ENCODE peak calls at places on chromosomes 12 and 14, in six cellular contexts. One of them, this sample, is unnamed.

GRCh38 chr12:117686911-117687377 is 281.8 kb downstream of the KSR2 start:
- ATAC-seq in HepG2: no peak
- ATAC-seq in upper lobe of left lung: peak; percentile 67
- ATAC-seq in K562: no peak
- ATAC-seq in HCT116: peak; percentile 95
- ATAC-seq in GM12878: no peak
- ATAC-seq in this sample: peak; percentile 49

GRCh38 chr12:46660276-46660675 is 165.5 kb downstream of the SLC38A4 start:
- ATAC-seq in HepG2: no peak
- ATAC-seq in upper lobe of left lung: no peak
- ATAC-seq in K562: no peak
- ATAC-seq in HCT116: no peak
- ATAC-seq in GM12878: no peak
- ATAC-seq in this sample: no peak

GRCh38 chr12:110538869-110539622 is 36.9 kb downstream of the RAD9B start:
- ATAC-seq in HepG2: no peak
- ATAC-seq in upper lobe of left lung: no peak
- ATAC-seq in K562: no peak
- ATAC-seq in HCT116: no peak
- ATAC-seq in GM12878: no peak
- ATAC-seq in this sample: no peak

GRCh38 chr14:63178912-63179311 is 25.3 kb upstream of the RHOJ start:
- ATAC-seq in HepG2: no peak
- ATAC-seq in upper lobe of left lung: peak; percentile 78
- ATAC-seq in K562: no peak
- ATAC-seq in HCT116: no peak
- ATAC-seq in GM12878: no peak
- ATAC-seq in this sample: peak; percentile 35

GRCh38 chr12:109871678-109872314 is 8.5 kb downstream of the GLTP start:
- ATAC-seq in HepG2: peak; percentile 80
- ATAC-seq in upper lobe of left lung: no peak
- ATAC-seq in K562: peak; percentile 49
- ATAC-seq in HCT116: no peak
- ATAC-seq in GM12878: no peak
- ATAC-seq in this sample: no peak

GRCh38 chr12:57149309-57149900 is 2.0 kb upstream of the LRP1-AS start:
- ATAC-seq in HepG2: peak; percentile 40
- ATAC-seq in upper lobe of left lung: peak; percentile 90
- ATAC-seq in K562: no peak
- ATAC-seq in HCT116: no peak
- ATAC-seq in GM12878: no peak
- ATAC-seq in this sample: peak; percentile 90

GRCh38 chr12:132649226-132649945 is 30.8 kb downstream of the P2RX2 start:
- ATAC-seq in HepG2: peak; percentile 28
- ATAC-seq in upper lobe of left lung: peak; percentile 21
- ATAC-seq in K562: no peak
- ATAC-seq in HCT116: peak; percentile 16
- ATAC-seq in GM12878: no peak
- ATAC-seq in this sample: no peak

GRCh38 chr14:62322216-62322615 is 560.0 kb downstream of the SNAPC1 start:
- ATAC-seq in HepG2: no peak
- ATAC-seq in upper lobe of left lung: no peak
- ATAC-seq in K562: no peak
- ATAC-seq in HCT116: no peak
- ATAC-seq in GM12878: no peak
- ATAC-seq in this sample: no peak

GRCh38 chr14:88975926-88976325 is 151.5 kb downstream of the TTC8 start:
- ATAC-seq in HepG2: no peak
- ATAC-seq in upper lobe of left lung: no peak
- ATAC-seq in K562: no peak
- ATAC-seq in HCT116: no peak
- ATAC-seq in GM12878: no peak
- ATAC-seq in this sample: no peak

GRCh38 chr14:60839657-60840056 is 105.1 kb downstream of the MNAT1 start:
- ATAC-seq in HepG2: no peak
- ATAC-seq in upper lobe of left lung: no peak
- ATAC-seq in K562: no peak
- ATAC-seq in HCT116: no peak
- ATAC-seq in GM12878: no peak
- ATAC-seq in this sample: no peak

GRCh38 chr12:9928607-9929006 is 3.6 kb downstream of the CLEC2A start:
- ATAC-seq in HepG2: no peak
- ATAC-seq in upper lobe of left lung: no peak
- ATAC-seq in K562: no peak
- ATAC-seq in HCT116: no peak
- ATAC-seq in GM12878: no peak
- ATAC-seq in this sample: no peak

GRCh38 chr12:115108129-115109100 is 424.4 kb upstream of the TBX3 start:
- ATAC-seq in HepG2: peak; percentile 44
- ATAC-seq in upper lobe of left lung: no peak
- ATAC-seq in K562: no peak
- ATAC-seq in HCT116: no peak
- ATAC-seq in GM12878: no peak
- ATAC-seq in this sample: no peak

GRCh38 chr14:55120466-55121144 is 8.4 kb upstream of the LGALS3 start:
- ATAC-seq in HepG2: no peak
- ATAC-seq in upper lobe of left lung: peak; percentile 42
- ATAC-seq in K562: no peak
- ATAC-seq in HCT116: no peak
- ATAC-seq in GM12878: no peak
- ATAC-seq in this sample: no peak

GRCh38 chr12:68074294-68075027 is 85.1 kb downstream of the IFNG start:
- ATAC-seq in HepG2: no peak
- ATAC-seq in upper lobe of left lung: no peak
- ATAC-seq in K562: no peak
- ATAC-seq in HCT116: no peak
- ATAC-seq in GM12878: no peak
- ATAC-seq in this sample: no peak

GRCh38 chr12:96300064-96300463 is 100.2 kb downstream of the CDK17 start:
- ATAC-seq in HepG2: no peak
- ATAC-seq in upper lobe of left lung: no peak
- ATAC-seq in K562: no peak
- ATAC-seq in HCT116: no peak
- ATAC-seq in GM12878: no peak
- ATAC-seq in this sample: no peak

GRCh38 chr12:57372233-57372632 is 58.6 kb downstream of the R3HDM2 start:
- ATAC-seq in HepG2: no peak
- ATAC-seq in upper lobe of left lung: no peak
- ATAC-seq in K562: no peak
- ATAC-seq in HCT116: no peak
- ATAC-seq in GM12878: no peak
- ATAC-seq in this sample: peak; percentile 31

GRCh38 chr14:33941727-33942126 is 9.1 kb downstream of the EGLN3 start:
- ATAC-seq in HepG2: no peak
- ATAC-seq in upper lobe of left lung: no peak
- ATAC-seq in K562: peak; percentile 24
- ATAC-seq in HCT116: no peak
- ATAC-seq in GM12878: no peak
- ATAC-seq in this sample: no peak

GRCh38 chr14:72743626-72744025 is 150.3 kb downstream of the DPF3 start:
- ATAC-seq in HepG2: no peak
- ATAC-seq in upper lobe of left lung: no peak
- ATAC-seq in K562: no peak
- ATAC-seq in HCT116: no peak
- ATAC-seq in GM12878: no peak
- ATAC-seq in this sample: no peak

GRCh38 chr14:101814869-101815268 is 53.4 kb downstream of the PPP2R5C start:
- ATAC-seq in HepG2: no peak
- ATAC-seq in upper lobe of left lung: no peak
- ATAC-seq in K562: no peak
- ATAC-seq in HCT116: no peak
- ATAC-seq in GM12878: peak; percentile 13
- ATAC-seq in this sample: no peak

GRCh38 chr12:132314516-132315233 is 14.7 kb downstream of the GALNT9 start:
- ATAC-seq in HepG2: no peak
- ATAC-seq in upper lobe of left lung: no peak
- ATAC-seq in K562: peak; percentile 42
- ATAC-seq in HCT116: no peak
- ATAC-seq in GM12878: no peak
- ATAC-seq in this sample: no peak

GRCh38 chr14:20781805-20782204 is 737 bp downstream of the RNASE6 start:
- ATAC-seq in HepG2: no peak
- ATAC-seq in upper lobe of left lung: peak; percentile 34
- ATAC-seq in K562: no peak
- ATAC-seq in HCT116: no peak
- ATAC-seq in GM12878: peak; percentile 65
- ATAC-seq in this sample: no peak

GRCh38 chr14:100140452-100141132 is 18.9 kb downstream of the DEGS2 start:
- ATAC-seq in HepG2: peak; percentile 73
- ATAC-seq in upper lobe of left lung: no peak
- ATAC-seq in K562: peak; percentile 79
- ATAC-seq in HCT116: peak; percentile 89
- ATAC-seq in GM12878: no peak
- ATAC-seq in this sample: no peak

GRCh38 chr12:114636723-114637480 is 47.1 kb downstream of the TBX3 start:
- ATAC-seq in HepG2: peak; percentile 63
- ATAC-seq in upper lobe of left lung: no peak
- ATAC-seq in K562: no peak
- ATAC-seq in HCT116: peak; percentile 73
- ATAC-seq in GM12878: no peak
- ATAC-seq in this sample: no peak

GRCh38 chr12:47818382-47818700 is 1.4 kb downstream of the HDAC7 start:
- ATAC-seq in HepG2: peak; percentile 1
- ATAC-seq in upper lobe of left lung: no peak
- ATAC-seq in K562: peak; percentile 8
- ATAC-seq in HCT116: no peak
- ATAC-seq in GM12878: no peak
- ATAC-seq in this sample: no peak

GRCh38 chr14:100691395-100692025 is 35.2 kb upstream of the DLK1 start:
- ATAC-seq in HepG2: no peak
- ATAC-seq in upper lobe of left lung: no peak
- ATAC-seq in K562: no peak
- ATAC-seq in HCT116: no peak
- ATAC-seq in GM12878: no peak
- ATAC-seq in this sample: no peak

DNA sequence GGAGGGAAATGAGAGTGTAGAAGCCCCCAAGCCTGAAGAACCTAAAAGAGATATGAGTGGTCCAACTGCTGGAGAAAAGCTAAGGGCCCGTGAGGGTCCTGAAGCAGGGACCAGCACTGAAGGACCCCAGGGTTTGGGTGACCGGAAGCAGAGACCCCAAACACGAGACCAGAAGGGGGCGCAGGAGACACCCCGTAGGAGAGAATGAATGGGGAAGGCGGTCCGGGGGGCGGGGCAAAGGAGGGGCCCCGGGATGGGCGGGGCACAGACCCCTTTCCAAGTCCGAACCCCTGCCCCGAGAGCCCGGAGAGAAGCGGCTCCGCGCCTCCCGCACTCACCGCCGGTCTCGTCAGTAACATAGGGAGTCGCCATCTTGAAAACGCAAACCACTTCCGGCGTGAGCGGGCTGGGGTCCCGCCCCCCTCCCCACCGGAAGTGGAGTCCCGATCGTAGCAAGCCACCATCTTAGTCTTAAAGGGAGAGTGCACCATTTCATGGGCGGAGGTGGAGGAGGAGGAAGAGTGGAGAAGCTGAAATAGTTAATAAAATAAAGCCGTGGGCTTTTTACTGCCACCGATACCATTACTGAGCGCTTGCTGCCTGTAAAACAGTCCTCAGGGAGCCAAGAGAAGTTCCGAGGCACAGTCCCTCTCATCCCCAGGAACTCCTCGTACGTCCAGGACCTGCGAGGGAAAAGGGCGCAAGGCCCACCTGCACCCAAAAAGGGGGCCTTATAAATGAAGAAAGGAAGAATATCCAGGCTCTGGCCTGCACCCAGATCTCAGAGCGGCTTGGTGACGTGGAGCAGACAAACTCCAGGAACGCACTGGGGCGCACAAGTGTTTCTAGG is 731 bp downstream of the PYM1 start:
- ATAC-seq in HepG2: peak; percentile 73
- ATAC-seq in upper lobe of left lung: peak; percentile 93
- ATAC-seq in K562: peak; percentile 81
- ATAC-seq in HCT116: peak; percentile 62
- ATAC-seq in GM12878: peak; percentile 65
- ATAC-seq in this sample: peak; percentile 85
- TF ChIP-seq POLR2AphosphoS5 in HepG2: peak; percentile 70
- TF ChIP-seq POLR2AphosphoS5 in upper lobe of left lung: peak; percentile 59
- TF ChIP-seq POLR2AphosphoS5 in K562: peak; percentile 39
- TF ChIP-seq POLR2AphosphoS5 in HCT116: peak; percentile 88
- TF ChIP-seq POLR2AphosphoS5 in GM12878: peak; percentile 60
- TF ChIP-seq POLR2AphosphoS5 in this sample: no peak

GRCh38 chr14:22598099-22598895 is at the start of gene ABHD4:
- ATAC-seq in HepG2: peak; percentile 95
- ATAC-seq in upper lobe of left lung: peak; percentile 98
- ATAC-seq in K562: peak; percentile 88
- ATAC-seq in HCT116: peak; percentile 89
- ATAC-seq in GM12878: peak; percentile 97
- ATAC-seq in this sample: peak; percentile 94
- TF ChIP-seq POLR2A in HepG2: peak; percentile 85
- TF ChIP-seq POLR2A in upper lobe of left lung: peak; percentile 61
- TF ChIP-seq POLR2A in K562: peak; percentile 66
- TF ChIP-seq POLR2A in HCT116: peak; percentile 32
- TF ChIP-seq POLR2A in GM12878: peak; percentile 62
- TF ChIP-seq POLR2A in this sample: peak; percentile 70

DNA sequence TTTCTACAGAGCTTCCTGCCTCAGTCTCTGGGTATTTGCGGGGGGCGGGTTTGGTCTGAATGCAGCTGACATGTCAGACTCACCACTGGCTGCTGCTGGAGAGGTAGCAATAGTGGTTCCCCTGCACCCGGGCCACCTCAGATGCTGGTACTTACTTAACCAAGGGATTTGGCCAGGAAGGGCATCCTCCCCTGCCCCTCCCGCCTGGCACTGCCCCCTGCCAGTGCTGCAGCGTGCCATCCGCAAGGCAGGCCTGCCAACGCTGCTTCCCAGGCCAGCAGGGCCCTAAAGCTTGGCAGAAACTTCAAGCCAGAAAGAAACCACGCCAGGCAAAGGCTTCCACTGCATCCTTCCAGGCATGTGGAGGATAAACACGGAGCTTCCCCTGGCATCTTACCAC is 22.1 kb downstream of the RAB35 start:
- ATAC-seq in HepG2: no peak
- ATAC-seq in upper lobe of left lung: no peak
- ATAC-seq in K562: no peak
- ATAC-seq in HCT116: no peak
- ATAC-seq in GM12878: no peak
- ATAC-seq in this sample: no peak
- TF ChIP-seq POLR2AphosphoS5 in HepG2: no peak
- TF ChIP-seq POLR2AphosphoS5 in upper lobe of left lung: no peak
- TF ChIP-seq POLR2AphosphoS5 in K562: no peak
- TF ChIP-seq POLR2AphosphoS5 in HCT116: no peak
- TF ChIP-seq POLR2AphosphoS5 in GM12878: no peak
- TF ChIP-seq POLR2AphosphoS5 in this sample: no peak

DNA sequence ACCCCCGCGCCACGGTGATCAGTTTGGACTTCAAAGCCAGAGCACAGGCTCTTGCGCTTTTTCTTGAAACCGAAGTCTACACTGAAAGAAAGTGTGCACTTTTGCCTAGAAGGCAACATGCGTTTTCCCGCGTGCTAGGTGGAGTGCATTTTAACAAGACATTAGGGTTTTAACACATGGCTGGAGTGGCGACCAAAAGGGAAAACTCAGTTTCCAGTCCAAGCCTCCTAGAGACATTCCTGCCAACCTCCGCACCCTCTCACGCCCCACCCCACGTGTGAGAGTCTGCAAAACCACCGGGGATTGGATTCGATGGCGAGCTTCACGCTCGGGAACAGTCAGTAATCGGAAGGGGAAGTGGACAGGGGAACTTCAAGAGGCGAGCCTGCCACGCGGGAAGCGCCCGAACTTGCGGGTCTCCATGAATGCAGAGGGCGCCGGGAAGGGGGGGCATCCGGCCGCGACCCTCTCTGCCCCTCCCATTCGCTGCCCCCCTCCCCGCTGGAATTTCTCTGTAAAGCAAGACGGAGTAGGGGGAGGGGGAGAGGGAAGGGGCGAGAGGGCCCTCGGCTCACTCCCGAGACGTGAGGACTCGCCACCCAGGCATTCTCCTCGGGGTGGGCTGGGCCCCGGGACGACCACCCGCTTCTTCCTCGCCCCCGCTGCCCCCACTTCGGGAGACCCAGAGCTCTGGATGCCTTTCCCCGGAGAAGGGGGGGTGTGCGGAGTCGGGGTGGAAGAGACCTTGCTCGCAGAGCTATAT is 2.7 kb upstream of the CCND2 start:
- ATAC-seq in HepG2: no peak
- ATAC-seq in upper lobe of left lung: peak; percentile 14
- ATAC-seq in K562: no peak
- ATAC-seq in HCT116: no peak
- ATAC-seq in GM12878: peak; percentile 4
- ATAC-seq in this sample: no peak
- TF ChIP-seq POLR2A in HepG2: no peak
- TF ChIP-seq POLR2A in upper lobe of left lung: no peak
- TF ChIP-seq POLR2A in K562: no peak
- TF ChIP-seq POLR2A in HCT116: no peak
- TF ChIP-seq POLR2A in GM12878: no peak
- TF ChIP-seq POLR2A in this sample: peak; percentile 18